ENCODE peak calls at places on chromosomes 5 and 9, in five cellular contexts. Z, L, G, Q and X are unnamed samples.

GRCh38 chr9:4538107-4538506 is 47.8 kb downstream of the SLC1A1 start:
- DNase-seq in Z (no peak), L (no peak), G (no peak), Q (no peak), X (no peak)

GRCh38 chr9:130775336-130775991 is 59.6 kb upstream of the ABL1 start:
- DNase-seq in Z (no peak), L (no peak), G (no peak), Q (no peak), X (no peak)

GRCh38 chr5:24765219-24765618 is 120.4 kb upstream of the CDH10 start:
- DNase-seq in Z (no peak), L (no peak), G (no peak), Q (no peak), X (no peak)

GRCh38 chr9:71987471-71988371 is 72.7 kb downstream of the C9orf57 start:
- DNase-seq in Z (no peak), L (no peak), G (no peak), Q (no peak), X (no peak)

GRCh38 chr9:106932675-106933074 is 69.7 kb downstream of the ZNF462 start:
- DNase-seq in Z (no peak), L (no peak), G (no peak), Q (no peak), X (no peak)

GRCh38 chr9:137664676-137665075 is 45.9 kb downstream of the EHMT1 start:
- DNase-seq in Z (no peak), L (no peak), G (no peak), Q (no peak), X (no peak)

GRCh38 chr9:136057236-136058151 is 37.6 kb downstream of the NACC2 start:
- DNase-seq in Z (peak; percentile 63), L (no peak), G (no peak), Q (no peak), X (no peak)

GRCh38 chr5:53073349-53073748 is 36.2 kb downstream of the MOCS2 start:
- DNase-seq in Z (no peak), L (no peak), G (no peak), Q (no peak), X (no peak)

GRCh38 chr9:130287736-130288135 is 22.2 kb downstream of the HMCN2 start:
- DNase-seq in Z (no peak), L (no peak), G (no peak), Q (no peak), X (no peak)

GRCh38 chr5:39898731-39899130 is 474.0 kb upstream of the DAB2 start:
- DNase-seq in Z (no peak), L (no peak), G (no peak), Q (no peak), X (no peak)

GRCh38 chr5:143436871-143437270 is 33.4 kb upstream of the NR3C1 start:
- DNase-seq in Z (no peak), L (no peak), G (no peak), Q (no peak), X (no peak)

GRCh38 chr5:45609661-45610060 is 86.5 kb downstream of the HCN1 start:
- DNase-seq in Z (no peak), L (no peak), G (no peak), Q (no peak), X (no peak)

GRCh38 chr5:143133721-143134120 is 269.8 kb downstream of the NR3C1 start:
- DNase-seq in Z (no peak), L (no peak), G (no peak), Q (no peak), X (peak; percentile 9)

DNA sequence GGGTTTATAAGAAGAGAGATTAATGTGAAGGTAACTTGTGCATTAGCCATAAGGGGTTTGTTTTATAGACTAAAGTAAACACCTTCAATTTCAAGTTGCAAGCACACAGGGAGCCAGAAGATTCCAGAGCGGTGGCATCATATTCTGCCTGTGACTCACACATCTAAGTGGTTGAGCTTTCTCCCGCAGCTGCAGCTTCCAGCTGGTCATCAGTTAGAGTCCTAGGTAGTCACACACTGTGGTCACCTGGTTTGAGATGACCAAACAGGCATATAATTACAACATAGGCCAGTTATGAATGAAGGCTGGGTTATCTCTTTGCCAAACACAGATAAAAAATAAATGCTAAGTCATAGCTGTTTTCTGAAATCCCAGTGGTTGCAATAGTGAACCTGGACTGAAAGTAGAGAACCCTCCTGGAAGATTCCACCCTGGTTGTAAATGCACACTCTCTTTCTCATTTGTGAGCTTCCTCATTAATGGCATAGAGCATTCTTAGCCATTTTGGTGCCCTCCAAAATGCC is 171.3 kb downstream of the GDNF start:
- DNase-seq in Z (no peak), L (peak; percentile 97), G (peak; percentile 97), Q (no peak), X (no peak)
- H3K4ac ChIP-seq in Z (no peak overlapping the region), L (no peak overlapping the region), G (no peak overlapping the region), Q (no peak overlapping the region), X (no peak overlapping the region)

DNA sequence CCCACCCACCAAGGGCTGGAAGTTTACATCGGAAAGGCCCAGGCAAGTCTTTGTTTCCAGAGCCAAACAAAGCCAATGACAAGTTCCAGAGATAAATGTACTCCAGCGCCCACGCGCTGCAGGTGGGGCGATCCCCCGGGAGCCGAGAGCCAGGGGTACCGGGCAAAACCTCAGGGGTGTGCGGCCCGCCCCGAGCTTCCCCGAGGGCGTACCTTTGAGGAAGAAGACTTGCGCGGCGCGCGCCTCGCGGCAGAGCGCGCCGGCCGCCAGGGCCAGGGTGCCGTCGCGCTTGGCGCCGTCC is 671 bp downstream of the DUSP1 start:
- DNase-seq in Z (no peak), L (no peak), G (no peak), Q (no peak), X (no peak)
- H2BK12ac ChIP-seq in Z (no peak overlapping the region), L (no peak overlapping the region), G (peak overlapping the region; percentile 4), Q (peak overlapping the region; percentile 17), X (no peak overlapping the region)

GRCh38 chr9:109789582-109790360 is 9.8 kb downstream of the PALM2AKAP2 start:
- DNase-seq in Z (no peak), L (no peak), G (no peak), Q (no peak), X (no peak)
- H3K4ac ChIP-seq in Z (no peak overlapping the region), L (no peak overlapping the region), G (no peak overlapping the region), Q (no peak overlapping the region), X (no peak overlapping the region)

GRCh38 chr5:142038735-142039134 is 25.9 kb upstream of the GNPDA1 start:
- DNase-seq in Z (no peak), L (no peak), G (no peak), Q (no peak), X (no peak)
- H2BK12ac ChIP-seq in Z (no peak overlapping the region), L (no peak overlapping the region), G (no peak overlapping the region), Q (no peak overlapping the region), X (no peak overlapping the region)

GRCh38 chr5:150148408-150148927 is 7.2 kb downstream of the PDGFRB start:
- DNase-seq in Z (no peak), L (no peak), G (no peak), Q (no peak), X (no peak)
- H3K4ac ChIP-seq in Z (no peak overlapping the region), L (no peak overlapping the region), G (no peak overlapping the region), Q (no peak overlapping the region), X (no peak overlapping the region)

DNA sequence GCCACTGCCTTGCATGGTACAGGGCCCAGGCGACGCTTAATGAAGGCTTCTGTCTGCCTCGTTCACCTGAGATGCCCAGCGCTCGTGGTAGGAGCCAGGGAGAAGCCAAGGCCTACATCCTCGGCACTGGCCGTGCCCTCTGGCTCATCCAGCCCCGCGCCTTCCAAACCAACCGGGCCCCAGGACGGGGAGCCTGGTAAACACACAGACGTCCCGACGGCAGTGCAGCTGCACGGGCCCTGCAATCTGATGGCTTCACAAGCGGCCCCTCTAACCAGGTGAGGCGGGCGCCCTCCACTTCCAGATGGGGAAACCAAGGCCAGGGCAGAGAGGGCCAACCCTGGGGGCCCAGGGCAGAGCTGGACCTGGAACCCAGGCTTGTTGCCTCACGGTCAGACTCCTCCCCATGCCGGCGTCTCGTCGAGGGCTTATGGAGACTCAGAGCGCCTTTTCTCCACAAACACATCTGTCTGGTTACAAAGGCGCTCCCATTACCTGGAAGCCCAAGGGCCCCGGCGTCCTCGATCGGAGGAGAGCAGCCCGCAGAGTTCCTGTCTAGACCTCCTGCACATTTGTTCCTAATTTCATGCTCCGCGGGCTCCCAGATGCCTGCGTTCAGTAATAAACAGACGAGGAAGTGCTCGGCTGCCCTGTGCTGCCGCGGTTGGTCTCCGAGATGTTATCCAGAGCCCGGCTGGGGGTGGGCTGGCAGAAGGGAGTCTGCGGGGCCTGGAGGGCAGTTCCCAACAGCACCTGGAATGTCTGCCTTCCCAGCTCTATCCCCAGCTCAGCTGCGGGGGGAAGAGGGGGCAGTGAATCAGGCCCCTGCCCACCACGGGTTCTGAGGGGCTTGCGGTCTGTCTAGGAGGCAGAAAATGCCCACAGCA is 23.5 kb downstream of the FAM163B start:
- DNase-seq in Z (no peak), L (no peak), G (peak; percentile 18), Q (no peak), X (no peak)
- H2BK12ac ChIP-seq in Z (no peak overlapping the region), L (peak overlapping the region; percentile 94), G (peak overlapping the region; percentile 76), Q (peak overlapping the region; percentile 75), X (peak overlapping the region; percentile 75)

DNA sequence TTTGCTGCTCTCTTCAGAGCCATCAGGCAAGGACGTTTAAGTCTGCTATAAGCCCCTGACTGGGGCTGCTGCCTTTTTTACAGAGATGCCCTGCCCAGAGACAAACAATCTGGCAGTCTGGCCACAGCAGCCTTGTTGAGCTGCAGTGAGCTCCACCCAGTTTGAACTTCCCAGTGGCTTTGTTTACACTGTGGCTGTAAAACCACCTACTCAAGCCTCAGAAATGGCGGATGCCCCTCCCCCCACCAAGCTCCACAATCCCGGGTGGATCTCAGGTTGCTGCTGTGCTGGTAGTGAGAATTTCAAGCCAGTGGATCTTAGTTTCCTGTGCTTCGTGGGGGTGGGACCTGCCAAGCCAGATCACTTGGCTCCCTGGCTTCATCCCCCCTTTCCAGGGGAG is 59.7 kb upstream of the SNCAIP start:
- DNase-seq in Z (no peak), L (no peak), G (peak; percentile 50), Q (no peak), X (no peak)
- H3K4ac ChIP-seq in Z (no peak overlapping the region), L (no peak overlapping the region), G (no peak overlapping the region), Q (no peak overlapping the region), X (no peak overlapping the region)